ENCODE peak calls at places on chromosomes 16 and 17, in seven cellular contexts. Y is activated CD4-positive, alpha-beta T cell treated with anti-CD3 and anti-CD28 coated beads, Interleukin-2, amount 50 U/mL, for 1 hour; M is GM20000; V is stimulated activated CD4-positive, alpha-beta T cell treated with anti-CD3 and anti-CD28 coated beads, Interleukin-1b, Interleukin-23, amount 100 ng/mL, for 1 hour; E is left kidney; G is caudate nucleus; F is KBM-7. K is an unnamed sample.
A peak's percentile ranks its signal among the peaks of the same experiment; 100 is the strongest.

GRCh38 chr16:64898159-64898558 is 223.7 kb downstream of the CDH11 start:
- DNase-seq in F (no peak), E (no peak), V (no peak), Y (no peak), G (no peak), M (no peak), K (no peak)

GRCh38 chr16:80027007-80027965 is 426.7 kb upstream of the MAF start:
- DNase-seq in Y (peak; percentile 33), V (peak; percentile 21), M (no peak), F (peak; percentile 3), E (no peak), G (peak; percentile 68), K (peak; percentile 55)

GRCh38 chr17:43645765-43646481 is 15.8 kb downstream of the MEOX1 start:
- DNase-seq in E (peak; percentile 75), F (no peak), Y (no peak), V (no peak), G (no peak), M (no peak), K (peak; percentile 36)

GRCh38 chr17:75109407-75110236 is at the start of gene ARMC7:
- DNase-seq in V (peak; percentile 85), Y (peak; percentile 90), F (peak; percentile 90), E (peak; percentile 94), M (peak; percentile 95), G (peak; percentile 85), K (peak; percentile 96)

GRCh38 chr16:68031951-68032350 is 8.9 kb downstream of the DUS2 start:
- DNase-seq in V (no peak), F (no peak), E (no peak), M (no peak), Y (no peak), G (no peak), K (peak; percentile 26)

GRCh38 chr16:4053663-4054479 is 62.4 kb downstream of the ADCY9 start:
- DNase-seq in V (no peak), G (peak; percentile 48), E (no peak), Y (no peak), F (no peak), M (no peak), K (peak; percentile 61)

GRCh38 chr16:75559564-75560372 is 3.7 kb upstream of the TMEM231 start:
- DNase-seq in G (no peak), Y (no peak), V (no peak), E (peak; percentile 72), M (no peak), F (peak; percentile 19), K (no peak)

GRCh38 chr16:4404967-4405696 is 11.3 kb downstream of the CORO7 start:
- DNase-seq in G (no peak), M (no peak), E (no peak), Y (no peak), V (no peak), F (no peak), K (no peak)

GRCh38 chr17:64658931-64659330 is 3.2 kb downstream of the SMURF2 start:
- DNase-seq in F (no peak), E (no peak), M (no peak), G (no peak), V (no peak), Y (no peak), K (no peak)

GRCh38 chr16:749010-749409 is 8.2 kb upstream of the CIAO3 start:
- DNase-seq in V (no peak), M (no peak), F (no peak), E (no peak), Y (no peak), G (no peak), K (no peak)

GRCh38 chr16:81792828-81793227 is 13.7 kb downstream of the PLCG2 start:
- DNase-seq in G (no peak), Y (no peak), V (no peak), M (no peak), F (no peak), E (no peak), K (no peak)

GRCh38 chr16:81526935-81527334 is 82.3 kb downstream of the CMIP start:
- DNase-seq in E (no peak), F (no peak), Y (peak; percentile 12), M (no peak), G (no peak), V (no peak), K (no peak)

GRCh38 chr17:81667754-81668153 is 1.2 kb downstream of the CCDC137 start:
- DNase-seq in E (no peak), M (no peak), Y (no peak), V (no peak), G (no peak), F (peak; percentile 62), K (no peak)

GRCh38 chr17:77667478-77667877 is 291.0 kb upstream of the TNRC6C start:
- DNase-seq in E (no peak), Y (no peak), F (no peak), M (no peak), G (no peak), V (no peak), K (no peak)

GRCh38 chr17:64661731-64661980 is 451 bp downstream of the SMURF2 start:
- DNase-seq in M (no peak), E (no peak), G (no peak), F (no peak), Y (no peak), V (no peak), K (no peak)

GRCh38 chr16:9536905-9537304 is 445.5 kb downstream of the HAPSTR1 start:
- DNase-seq in F (no peak), G (no peak), E (no peak), Y (no peak), V (no peak), M (no peak), K (no peak)

GRCh38 chr16:11737678-11738077 is 5.0 kb downstream of the TXNDC11 start:
- DNase-seq in E (no peak), M (no peak), F (peak; percentile 56), G (no peak), Y (no peak), V (no peak), K (no peak)

GRCh38 chr16:6019490-6019991 is 921.9 kb upstream of the EEF2KMT start:
- DNase-seq in G (no peak), E (peak; percentile 60), M (no peak), F (no peak), V (no peak), Y (no peak), K (no peak)

GRCh38 chr16:14600164-14600563 is 29.9 kb downstream of the PARN start:
- DNase-seq in G (no peak), M (no peak), F (peak; percentile 17), E (peak; percentile 15), V (no peak), Y (no peak), K (no peak)

GRCh38 chr17:34862384-34862783 is 98.9 kb downstream of the CCT6B start:
- DNase-seq in G (no peak), E (no peak), V (no peak), F (no peak), M (no peak), Y (no peak), K (no peak)

GRCh38 chr17:8823279-8823678 is 24.1 kb upstream of the MFSD6L start:
- DNase-seq in F (no peak), G (no peak), M (no peak), E (no peak), Y (no peak), V (no peak), K (no peak)

GRCh38 chr16:72124148-72124547 is 30.5 kb downstream of the DHX38 start:
- DNase-seq in E (no peak), V (no peak), M (no peak), Y (no peak), F (no peak), G (no peak), K (no peak)

GRCh38 chr17:36515837-36516236 is 18.8 kb downstream of the MYO19 start:
- DNase-seq in G (no peak), V (no peak), E (no peak), F (no peak), Y (no peak), M (no peak), K (no peak)

GRCh38 chr16:56193951-56194726 is 2.9 kb downstream of the GNAO1 start:
- DNase-seq in Y (peak; percentile 72), G (peak; percentile 76), E (peak; percentile 98), F (peak; percentile 56), M (no peak), V (peak; percentile 56), K (peak; percentile 58)

GRCh38 chr16:48381201-48381600 is 4.0 kb downstream of the SIAH1 start:
- DNase-seq in M (no peak), F (no peak), G (no peak), E (no peak), V (no peak), Y (no peak), K (no peak)

GRCh38 chr16:56641166-56641565 is 2.7 kb downstream of the MT1A start:
- DNase-seq in Y (no peak), V (no peak), F (no peak), M (no peak), E (no peak), G (no peak), K (no peak)

GRCh38 chr16:87060026-87060986 is 256.9 kb downstream of the C16orf95 start:
- DNase-seq in M (peak; percentile 57), Y (no peak), F (no peak), E (peak; percentile 91), G (no peak), V (no peak), K (no peak)

GRCh38 chr17:17837380-17837821 is 615 bp upstream of the SREBF1 start:
- DNase-seq in F (peak; percentile 52), Y (no peak), M (no peak), V (no peak), G (no peak), E (no peak), K (peak; percentile 66)

GRCh38 chr16:75045424-75045823 is 46.6 kb downstream of the ZNRF1 start:
- DNase-seq in F (no peak), E (no peak), Y (no peak), M (no peak), G (no peak), V (no peak), K (no peak)

GRCh38 chr16:27203429-27204231 is at the start of gene KDM8:
- DNase-seq in Y (peak; percentile 99), E (peak; percentile 100), F (peak; percentile 98), G (peak; percentile 99), V (peak; percentile 94), M (peak; percentile 95), K (peak; percentile 100)

GRCh38 chr17:56804454-56804853 is 29.3 kb downstream of the C17orf67 start:
- DNase-seq in E (no peak), G (no peak), V (no peak), F (no peak), M (no peak), Y (no peak), K (no peak)

GRCh38 chr17:49873926-49874325 is 26.1 kb upstream of the TAC4 start:
- DNase-seq in M (no peak), Y (no peak), G (no peak), E (no peak), F (no peak), V (no peak), K (no peak)

GRCh38 chr17:79630821-79631639 is 20.2 kb upstream of the RBFOX3 start:
- DNase-seq in M (no peak), Y (no peak), E (no peak), V (no peak), G (no peak), F (no peak), K (no peak)

GRCh38 chr16:5075637-5076036 is 4.0 kb downstream of the ALG1 start:
- DNase-seq in G (no peak), F (no peak), Y (no peak), M (no peak), V (no peak), E (no peak), K (no peak)

GRCh38 chr17:79325707-79326106 is 251.1 kb downstream of the ENGASE start:
- DNase-seq in V (no peak), G (no peak), E (peak; percentile 96), F (no peak), M (no peak), Y (no peak), K (no peak)

K was measured in colonic mucosa.